ENCODE peak calls at places on chromosomes 6 and 20, in nine cellular contexts. Q, U, W, R, F, L, J, X and N are unnamed samples.

GRCh38 chr6:2739335-2739734 is 11.4 kb downstream of the MYLK4 start:
- DNase-seq in L (peak; percentile 61), Q (no peak), R (no peak), W (no peak), F (peak; percentile 35), U (no peak), X (peak; percentile 25), J (peak; percentile 46), N (no peak)

GRCh38 chr6:42403415-42403814 is 48.3 kb downstream of the TRERF1 start:
- DNase-seq in J (no peak), F (no peak), U (no peak), X (peak; percentile 18), R (no peak), Q (no peak), W (no peak), L (peak; percentile 52), N (no peak)

GRCh38 chr6:163926642-163927041 is 512.1 kb downstream of the QKI start:
- DNase-seq in U (no peak), R (no peak), X (peak; percentile 57), F (no peak), Q (no peak), W (no peak), J (no peak), L (no peak), N (no peak)

GRCh38 chr20:31710423-31711250 is 12.0 kb downstream of the BCL2L1 start:
- DNase-seq in L (peak; percentile 98), Q (no peak), F (no peak), J (no peak), X (no peak), R (no peak), W (no peak), U (no peak), N (no peak)

GRCh38 chr6:6712258-6712978 is 123.9 kb downstream of the LY86 start:
- DNase-seq in R (no peak), J (no peak), L (peak; percentile 64), U (no peak), Q (no peak), F (no peak), X (peak; percentile 97), W (no peak), N (no peak)

GRCh38 chr20:13868331-13868730 is 83.5 kb downstream of the NDUFAF5 start:
- DNase-seq in J (no peak), L (peak; percentile 57), R (no peak), Q (no peak), X (peak; percentile 98), W (no peak), U (no peak), F (no peak), N (no peak)

GRCh38 chr6:158758941-158759479 is 60.2 kb downstream of the EZR start:
- DNase-seq in R (no peak), Q (no peak), X (no peak), W (no peak), U (no peak), L (no peak), F (no peak), J (no peak), N (no peak)

GRCh38 chr6:95095271-95095670 is 482.1 kb upstream of the MANEA start:
- DNase-seq in X (no peak), U (no peak), J (no peak), Q (no peak), R (no peak), L (peak; percentile 36), F (no peak), W (no peak), N (no peak)

GRCh38 chr6:122722746-122723145 is 56.8 kb upstream of the FABP7 start:
- DNase-seq in U (no peak), X (peak; percentile 12), Q (no peak), J (no peak), L (no peak), F (no peak), R (no peak), W (no peak), N (no peak)

GRCh38 chr6:164151161-164151728 is 736.7 kb downstream of the QKI start:
- DNase-seq in Q (no peak), J (no peak), L (no peak), F (no peak), R (no peak), U (no peak), W (no peak), X (no peak), N (no peak)

GRCh38 chr6:18350271-18350670 is 36.9 kb upstream of the RNF144B start:
- DNase-seq in L (peak; percentile 78), W (no peak), Q (no peak), F (no peak), J (peak; percentile 26), X (peak; percentile 29), U (no peak), R (no peak), N (no peak)

GRCh38 chr6:31882344-31882743 is 3.5 kb upstream of the SLC44A4 start:
- DNase-seq in R (no peak), Q (no peak), X (peak; percentile 14), U (no peak), J (peak; percentile 54), F (peak; percentile 67), W (no peak), L (no peak), N (no peak)

GRCh38 chr20:10864076-10864672 is 190.4 kb upstream of the JAG1 start:
- DNase-seq in F (no peak), R (no peak), X (peak; percentile 31), Q (no peak), L (peak; percentile 18), U (no peak), W (no peak), J (peak; percentile 30), N (no peak)

GRCh38 chr6:132445201-132445951 is 44.1 kb upstream of the MOXD1 start:
- DNase-seq in F (no peak), Q (no peak), W (no peak), U (no peak), J (peak; percentile 94), R (no peak), L (peak; percentile 84), X (peak; percentile 93), N (no peak)

GRCh38 chr6:146337376-146337775 is 206.3 kb upstream of the RAB32 start:
- DNase-seq in U (no peak), X (no peak), L (no peak), J (no peak), W (no peak), R (no peak), F (no peak), Q (no peak), N (no peak)

GRCh38 chr6:158939255-158940170 is 60.5 kb downstream of the RSPH3 start:
- DNase-seq in F (peak; percentile 13), W (no peak), L (no peak), X (no peak), R (no peak), U (peak; percentile 40), Q (no peak), J (peak; percentile 44), N (no peak)

GRCh38 chr6:1363298-1363697 is 26.1 kb upstream of the FOXF2 start:
- DNase-seq in W (no peak), Q (no peak), X (peak; percentile 50), J (no peak), F (no peak), L (no peak), R (no peak), U (no peak), N (no peak)

GRCh38 chr6:152458648-152459047 is 178.5 kb downstream of the SYNE1 start:
- DNase-seq in L (no peak), R (no peak), J (no peak), U (no peak), F (peak; percentile 86), Q (no peak), W (no peak), X (peak; percentile 4), N (no peak)

GRCh38 chr6:4133941-4134838 is 1.2 kb downstream of the ECI2 start:
- DNase-seq in W (no peak), U (peak; percentile 37), F (peak; percentile 43), L (peak; percentile 6), X (no peak), J (no peak), Q (no peak), R (peak; percentile 16), N (peak; percentile 22)

GRCh38 chr6:50249493-50249892 is 199.8 kb upstream of the DEFB112 start:
- DNase-seq in J (no peak), F (no peak), Q (no peak), X (no peak), U (no peak), L (no peak), R (no peak), W (no peak), N (no peak)

GRCh38 chr20:59751075-59751711 is 146.9 kb downstream of the PHACTR3 start:
- DNase-seq in Q (peak; percentile 93), R (peak; percentile 77), U (peak; percentile 20), L (peak; percentile 42), W (no peak), X (peak; percentile 79), J (peak; percentile 45), F (peak; percentile 43), N (no peak)

GRCh38 chr6:131844243-131844841 is 36.5 kb downstream of the ENPP1 start:
- DNase-seq in X (peak; percentile 86), W (no peak), L (no peak), Q (peak; percentile 5), R (no peak), U (no peak), F (no peak), J (no peak), N (no peak)

GRCh38 chr6:124056884-124057283 is 253.2 kb downstream of the NKAIN2 start:
- DNase-seq in R (no peak), F (no peak), J (no peak), W (no peak), Q (no peak), X (no peak), U (no peak), L (no peak), N (no peak)

GRCh38 chr20:24987244-24987643 is 5.3 kb downstream of the APMAP start:
- DNase-seq in W (no peak), R (no peak), X (no peak), F (no peak), J (no peak), L (peak; percentile 59), Q (no peak), U (no peak), N (no peak)

GRCh38 chr6:24477070-24477469 is 12.3 kb downstream of the GPLD1 start:
- DNase-seq in R (no peak), J (no peak), X (no peak), F (no peak), W (no peak), L (no peak), Q (no peak), U (no peak), N (no peak)

GRCh38 chr6:3450888-3451287 is 6.0 kb downstream of the SLC22A23 start:
- DNase-seq in W (no peak), J (no peak), U (no peak), R (no peak), L (no peak), Q (no peak), X (peak; percentile 56), F (no peak), N (no peak)

GRCh38 chr6:141486942-141487341 is 645.8 kb upstream of the GJE1 start:
- DNase-seq in J (no peak), X (no peak), Q (no peak), F (peak; percentile 7), L (no peak), R (no peak), W (no peak), U (no peak), N (no peak)

GRCh38 chr20:32569018-32569379 is 16.1 kb downstream of the NOL4L start:
- DNase-seq in U (no peak), J (no peak), Q (no peak), X (no peak), W (no peak), R (no peak), F (no peak), L (no peak), N (no peak)

GRCh38 chr20:2756056-2756611 is 44.3 kb downstream of the CPXM1 start:
- DNase-seq in L (no peak), F (peak; percentile 78), J (peak; percentile 51), X (peak; percentile 35), R (peak; percentile 71), U (no peak), W (no peak), Q (peak; percentile 72), N (no peak)

GRCh38 chr20:49627329-49627761 is 59.4 kb upstream of the PTGIS start:
- DNase-seq in F (no peak), L (no peak), U (no peak), X (no peak), J (no peak), R (no peak), W (no peak), Q (no peak), N (no peak)

GRCh38 chr6:47897233-47897632 is 115.4 kb downstream of the OPN5 start:
- DNase-seq in X (no peak), U (no peak), J (no peak), Q (no peak), W (no peak), R (no peak), L (peak; percentile 11), F (no peak), N (no peak)